ENCODE peak calls at places on chromosomes 13 and 19, in five cellular contexts. I is ovary, M is body of pancreas, L is stomach, A is tibial nerve. F is an unnamed sample.

GRCh38 chr19:38213911-38214625 is 10.0 kb downstream of the DPF1 start:
- DNase-seq in I (no peak), M (no peak), L (no peak), A (no peak), F (no peak)

GRCh38 chr19:20787766-20788165 is 11.7 kb downstream of the ZNF66 start:
- DNase-seq in I (no peak), M (no peak), L (no peak), A (no peak), F (no peak)

GRCh38 chr19:40612831-40613668 is 11.9 kb downstream of the LTBP4 start:
- DNase-seq in I (peak), M (no peak), L (peak), A (peak), F (peak)

GRCh38 chr13:43132228-43132627 is 108.8 kb downstream of the DNAJC15 start:
- DNase-seq in I (no peak), M (no peak), L (peak), A (no peak), F (peak)

GRCh38 chr13:44474122-44474910 is 100.7 kb downstream of the SERP2 start:
- DNase-seq in I (no peak), M (no peak), L (no peak), A (no peak), F (no peak)

GRCh38 chr19:14494910-14495677 is 833 bp downstream of the GIPC1 start:
- DNase-seq in I (no peak), M (no peak), L (no peak), A (no peak), F (no peak)

GRCh38 chr19:14694867-14695266 is 5.0 kb downstream of the ZNF333 start:
- DNase-seq in I (no peak), M (no peak), L (no peak), A (no peak), F (no peak)

GRCh38 chr19:49869009-49869483 is 1.7 kb upstream of the PNKP start:
- DNase-seq in I (no peak), M (no peak), L (no peak), A (no peak), F (no peak)

GRCh38 chr13:110245421-110245899 is 61.5 kb downstream of the COL4A1 start:
- DNase-seq in I (no peak), M (no peak), L (no peak), A (no peak), F (no peak)

DNA sequence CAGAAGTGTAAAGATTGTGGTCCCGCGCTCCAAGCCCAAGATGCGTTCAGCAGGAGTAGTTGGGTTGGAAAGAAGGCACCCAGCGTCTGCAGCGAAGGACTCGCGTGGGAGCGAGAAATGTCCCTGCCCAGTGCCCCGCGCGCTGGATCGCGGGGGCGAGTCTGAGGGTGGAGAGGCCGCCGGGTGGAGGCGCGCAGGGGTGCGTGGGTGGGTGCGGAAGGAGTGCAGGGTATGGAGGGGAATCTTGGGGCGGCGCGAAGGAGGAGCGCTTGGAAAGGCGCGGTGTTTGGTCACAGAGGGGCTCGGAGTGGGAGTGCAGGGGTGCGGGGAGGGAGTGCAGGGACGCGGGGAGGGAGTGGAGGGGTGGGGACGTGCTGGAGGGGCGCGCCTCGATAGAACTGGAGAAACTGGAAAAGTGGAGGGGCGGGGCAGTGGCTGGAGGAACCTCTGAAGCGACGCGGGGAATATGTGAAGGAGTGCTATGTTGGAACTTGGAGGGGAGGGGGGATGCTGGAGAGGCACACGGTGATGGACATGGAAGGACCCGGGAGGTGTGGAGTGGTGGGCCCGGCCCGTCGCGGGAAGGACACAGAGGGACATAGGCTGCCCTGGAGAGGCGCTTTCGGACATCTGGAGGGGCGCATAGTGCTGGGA is 21.1 kb upstream of the SGCG start:
- DNase-seq in I (no peak), M (no peak), L (no peak), A (no peak), F (no peak)
- H3K4me3 ChIP-seq in I (no peak), M (no peak), L (peak), A (peak), F (no peak)

DNA sequence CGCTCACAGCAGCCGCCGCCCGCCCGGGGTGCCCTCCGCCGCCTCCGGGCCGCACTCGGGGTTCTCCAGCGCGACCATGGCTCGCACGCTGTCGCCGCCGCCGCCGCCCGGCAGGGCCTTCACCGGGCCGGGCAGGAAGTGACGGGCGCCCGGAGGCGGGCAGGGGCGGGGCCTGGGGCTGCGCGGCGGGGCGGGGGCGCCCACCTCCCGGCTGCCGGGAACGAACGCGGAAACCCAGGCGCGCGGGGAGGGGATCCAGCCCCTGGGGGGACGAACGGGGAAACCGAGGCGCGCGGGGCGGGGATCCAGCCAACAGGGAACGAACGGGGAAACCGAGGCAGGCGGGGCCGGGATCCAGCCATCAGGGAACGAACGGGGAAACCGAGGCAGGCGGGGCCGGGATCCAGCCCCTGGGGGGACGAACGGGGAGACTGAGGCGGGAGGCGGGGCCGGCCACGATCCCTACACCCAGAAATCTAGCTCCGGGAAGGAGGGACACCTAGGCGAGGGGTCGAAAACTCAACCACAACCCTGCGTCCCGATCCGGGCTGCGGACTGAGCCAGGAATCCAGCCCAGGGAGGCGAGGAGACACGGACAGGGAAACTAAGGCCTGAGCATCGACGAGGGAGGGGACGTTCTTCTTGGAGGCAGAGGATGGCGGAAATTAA is at the start of gene R3HDM4:
- DNase-seq in I (peak), M (peak), L (peak), A (peak), F (peak)
- TF ChIP-seq POLR2A in I (peak), M (peak), L (no peak), A (no peak), F (peak)

DNA sequence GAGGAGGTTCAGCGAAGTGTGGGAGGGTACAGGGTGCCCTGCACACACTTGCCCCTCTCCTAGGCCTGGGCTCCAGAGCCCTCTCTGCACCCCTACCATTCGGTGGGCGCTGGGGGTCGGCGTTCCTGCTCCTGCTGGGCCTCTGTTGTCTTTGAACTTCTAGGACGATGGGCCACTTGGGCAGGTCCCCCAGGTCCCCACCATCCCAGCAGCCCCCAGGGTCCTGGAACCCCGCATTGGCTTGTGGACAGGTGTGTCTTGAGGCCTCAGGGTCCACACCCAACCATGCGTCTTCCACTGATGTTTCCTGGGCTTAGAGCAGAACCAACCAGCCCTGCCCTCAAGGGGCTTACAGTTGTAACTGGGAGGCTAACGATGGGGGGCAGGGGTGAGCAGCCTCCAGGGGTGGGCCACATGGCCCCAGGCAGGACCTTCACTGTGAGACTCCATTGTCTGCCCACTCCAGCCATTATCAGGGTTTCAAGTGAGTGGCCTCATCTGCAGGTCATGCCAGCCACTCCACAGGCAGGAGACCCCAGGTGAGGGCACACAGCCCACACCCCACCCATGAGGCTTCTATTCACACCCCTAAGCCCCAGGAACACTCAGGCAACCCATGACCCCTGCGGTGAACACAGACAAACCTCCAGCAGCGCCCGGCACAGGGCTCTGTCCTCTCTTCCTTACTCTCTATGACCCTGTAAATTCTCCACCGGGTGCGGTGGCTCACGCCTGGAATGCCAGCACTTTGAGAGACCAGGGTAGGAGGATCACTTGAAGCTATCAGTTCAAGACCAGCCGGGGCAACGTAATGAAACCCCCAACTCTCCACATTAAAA is 2.0 kb upstream of the KLF16 start:
- DNase-seq in I (no peak), M (no peak), L (no peak), A (no peak), F (no peak)
- H3K4me3 ChIP-seq in I (no peak), M (no peak), L (no peak), A (peak), F (no peak)

DNA sequence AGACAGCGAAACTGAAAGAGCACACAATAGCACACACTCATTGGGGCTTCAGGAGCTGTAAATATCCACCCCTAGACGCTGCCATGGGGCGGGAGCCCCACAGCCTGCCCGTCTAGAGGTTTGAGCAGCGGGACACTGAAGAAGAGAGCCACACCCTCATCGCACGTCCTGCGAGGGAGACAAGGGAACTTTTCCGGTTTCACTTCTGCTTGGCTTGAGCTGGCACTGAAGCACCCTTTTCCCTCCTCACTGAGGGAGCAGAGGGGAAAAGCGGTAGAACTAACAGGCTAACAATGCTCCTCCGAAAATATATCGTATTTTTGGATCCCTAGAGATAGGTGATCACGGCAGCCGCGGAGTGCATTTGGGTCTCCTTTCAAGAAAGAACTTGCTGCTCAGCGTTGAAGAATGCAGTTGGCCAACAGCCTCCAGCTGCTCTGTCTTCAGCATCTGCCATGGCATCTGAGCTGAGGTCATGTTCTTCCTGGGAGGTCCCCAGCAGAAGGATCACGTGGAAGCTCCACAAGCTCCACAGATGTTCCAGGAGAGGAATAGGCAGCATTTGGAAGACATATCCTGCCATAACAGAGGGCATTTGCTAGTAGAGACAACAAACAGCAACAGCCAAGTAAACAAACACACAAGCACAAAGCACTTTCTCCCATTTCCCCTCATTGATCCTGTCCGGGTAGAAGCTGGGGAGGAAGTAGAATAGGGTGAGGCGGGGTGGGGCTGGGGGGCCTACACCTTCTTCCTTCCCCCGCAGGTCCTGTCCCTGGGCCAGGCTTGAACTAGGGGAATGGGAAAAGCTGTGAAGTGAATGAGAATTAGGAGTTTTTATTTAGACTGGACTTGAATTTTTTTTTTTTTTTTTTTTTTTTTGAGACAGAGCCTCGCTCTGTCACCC is 44.8 kb upstream of the ALOX5AP start:
- DNase-seq in I (no peak), M (no peak), L (peak), A (peak), F (no peak)
- TF ChIP-seq POLR2A in I (no peak), M (no peak), L (no peak), A (no peak), F (no peak)

GRCh38 chr19:17579523-17580244 is 24.2 kb downstream of the COLGALT1 start:
- DNase-seq in I (peak), M (no peak), L (no peak), A (peak), F (peak)

GRCh38 chr19:17576758-17577532 is 21.5 kb downstream of the COLGALT1 start:
- DNase-seq in I (peak), M (no peak), L (no peak), A (peak), F (peak)

GRCh38 chr19:17572640-17573039 is 17.2 kb downstream of the COLGALT1 start:
- DNase-seq in I (no peak), M (no peak), L (no peak), A (no peak), F (no peak)

GRCh38 chr19:17577698-17578097 is 22.2 kb downstream of the COLGALT1 start:
- DNase-seq in I (no peak), M (no peak), L (no peak), A (no peak), F (no peak)

GRCh38 chr19:17575871-17576757 is 20.7 kb downstream of the COLGALT1 start:
- DNase-seq in I (no peak), M (no peak), L (no peak), A (no peak), F (no peak)
- H3K4me3 ChIP-seq in I (no peak), M (no peak), L (no peak), A (no peak), F (no peak)

DNA sequence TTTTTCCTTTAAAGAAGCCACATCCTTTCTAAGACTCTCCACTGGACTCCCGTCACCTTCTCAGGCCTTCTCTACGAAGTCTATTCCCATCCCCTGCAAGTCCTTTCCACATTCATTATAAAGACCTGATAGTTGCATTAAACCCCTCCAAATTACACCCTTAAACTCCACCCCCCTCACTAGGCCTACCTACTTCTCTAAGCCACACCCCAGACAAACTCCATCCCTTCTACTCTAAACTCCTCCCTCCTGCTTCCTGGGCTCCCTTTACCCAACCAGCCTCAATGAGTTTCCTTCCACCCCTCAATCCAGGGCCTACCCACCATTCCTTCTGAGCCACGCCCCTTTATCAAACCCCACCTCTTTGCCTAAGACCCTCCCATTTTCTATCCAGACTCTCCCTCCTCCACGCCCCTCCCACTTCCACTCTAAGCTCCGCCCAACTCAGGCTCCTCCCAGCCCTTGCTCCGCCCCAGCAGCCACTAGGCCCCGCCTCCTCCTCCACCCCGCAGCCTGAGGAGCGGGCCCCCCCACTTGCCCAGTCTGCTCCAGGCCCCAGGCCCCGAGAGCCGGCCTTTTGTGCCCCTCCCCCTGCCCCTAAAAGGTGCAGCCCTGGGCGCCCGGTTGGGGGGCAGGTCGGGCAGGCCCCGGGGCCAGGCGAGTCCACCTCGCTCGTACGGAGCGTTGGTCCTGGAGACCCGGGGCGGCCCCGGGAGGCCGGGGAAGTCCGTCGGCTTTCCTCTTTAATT is 424 bp downstream of the FIZ1 start:
- DNase-seq in I (peak), M (peak), L (peak), A (peak), F (peak)
- TF ChIP-seq POLR2A in I (peak), M (no peak), L (no peak), A (no peak), F (peak)

DNA sequence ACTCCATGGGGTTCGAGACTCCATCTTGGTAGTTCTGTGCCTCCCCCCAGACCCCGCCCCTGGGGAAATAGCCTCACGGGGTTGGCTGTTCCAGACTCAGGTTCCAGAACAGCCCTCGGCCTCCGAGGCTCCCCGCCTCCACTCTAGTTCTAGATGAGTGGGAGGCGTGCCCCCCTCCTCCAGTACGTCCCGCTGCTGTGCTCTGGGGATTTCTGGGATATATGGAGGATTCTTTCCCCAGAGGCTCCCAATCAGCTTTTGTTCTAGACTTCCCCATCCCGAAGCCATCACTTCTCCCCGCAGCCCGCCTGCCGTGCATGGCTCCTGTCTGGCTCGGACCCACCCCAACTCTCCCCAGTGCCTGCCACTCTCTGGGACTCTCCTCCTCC is 1.9 kb upstream of the CACNG7 start:
- DNase-seq in I (no peak), M (no peak), L (no peak), A (no peak), F (no peak)
- H3K4me3 ChIP-seq in I (no peak), M (no peak), L (no peak), A (no peak), F (no peak)

GRCh38 chr19:12294308-12295158 is at the start of gene ZNF44:
- DNase-seq in I (peak), M (peak), L (peak), A (peak), F (peak)
- TF ChIP-seq POLR2A in I (peak), M (peak), L (peak), A (peak), F (peak)

GRCh38 chr13:34899888-34900287 is 42.2 kb upstream of the NBEA start:
- DNase-seq in I (no peak), M (no peak), L (no peak), A (no peak), F (no peak)
- H3K4me3 ChIP-seq in I (no peak), M (no peak), L (no peak), A (no peak), F (no peak)